ENCODE peak calls at places on chromosome 12, in six cellular contexts. I is IMR-90, H is H9, B is mesenchymal stem cell, L is H1, O is trophoblast cell. E is an unnamed sample.
A peak's percentile ranks its signal among the peaks of the same experiment; 100 is the strongest.

GRCh38 chr12:27966870-27967269 is 5.7 kb downstream of the PTHLH start:
- DNase-seq in O (no peak), H (no peak), B (peak; percentile 91), I (peak; percentile 99), L (no peak), E (no peak)

GRCh38 chr12:129927316-129927900 is 23.6 kb upstream of the TMEM132D start:
- DNase-seq in I (no peak), O (no peak), B (no peak), L (no peak), H (no peak), E (no peak)

GRCh38 chr12:107537464-107538119 is 148.0 kb upstream of the PWP1 start:
- DNase-seq in O (no peak), I (no peak), B (no peak), L (no peak), H (no peak), E (no peak)

GRCh38 chr12:81811066-81811777 is 52.1 kb upstream of the PPFIA2 start:
- DNase-seq in L (no peak), B (peak; percentile 18), I (no peak), H (peak; percentile 45), O (no peak), E (no peak)

GRCh38 chr12:19937161-19937560 is 431.2 kb upstream of the PDE3A start:
- DNase-seq in L (no peak), H (no peak), I (no peak), B (no peak), O (no peak), E (no peak)

GRCh38 chr12:132827763-132828703 is 636 bp downstream of the GOLGA3 start:
- DNase-seq in L (no peak), B (peak; percentile 79), O (peak; percentile 77), I (peak; percentile 84), H (no peak), E (no peak)

GRCh38 chr12:46005151-46005797 is 14.9 kb upstream of the SCAF11 start:
- DNase-seq in H (no peak), B (no peak), I (peak; percentile 34), L (no peak), O (no peak), E (no peak)

GRCh38 chr12:77388611-77389265 is 323.4 kb upstream of the E2F7 start:
- DNase-seq in B (no peak), O (no peak), I (no peak), H (no peak), L (no peak), E (no peak)

GRCh38 chr12:78887444-78887843 is 22.9 kb downstream of the SYT1 start:
- DNase-seq in H (no peak), L (no peak), O (no peak), B (no peak), I (no peak), E (no peak)

GRCh38 chr12:78888583-78888982 is 24.0 kb downstream of the SYT1 start:
- DNase-seq in L (no peak), B (no peak), O (no peak), I (no peak), H (no peak), E (no peak)

GRCh38 chr12:78887008-78887407 is 22.4 kb downstream of the SYT1 start:
- DNase-seq in I (peak; percentile 80), L (no peak), O (no peak), H (no peak), B (peak; percentile 87), E (no peak)

GRCh38 chr12:78891646-78892353 is 27.2 kb downstream of the SYT1 start:
- DNase-seq in L (no peak), H (no peak), B (no peak), I (no peak), O (no peak), E (no peak)
- H3K4me1 ChIP-seq in L (no peaks in the 10 kb centered on the region), H (peaks cover 2% of the 10 kb centered on the region), B (no peaks in the 10 kb centered on the region), I (no peaks in the 10 kb centered on the region), O (no peaks in the 10 kb centered on the region), E (no peaks in the 10 kb centered on the region)

GRCh38 chr12:94641283-94641682 is 9.1 kb downstream of the TMCC3 start:
- DNase-seq in H (no peak), B (no peak), L (no peak), I (no peak), O (no peak), E (no peak)
- H4K91ac ChIP-seq in H (no peak overlapping the region), B (no peak overlapping the region), L (no peak overlapping the region), I (no peak overlapping the region), O (no peak overlapping the region), E (no peak overlapping the region)

GRCh38 chr12:10210225-10210624 is 2.5 kb upstream of the GABARAPL1 start:
- DNase-seq in I (no peak), B (no peak), L (no peak), H (no peak), O (no peak), E (no peak)
- H2BK120ac ChIP-seq in I (no peak overlapping the region), B (no peak overlapping the region), L (no peak overlapping the region), H (no peak overlapping the region), O (no peak overlapping the region), E (no peak overlapping the region)

GRCh38 chr12:104667139-104667538 is 210.4 kb downstream of the CHST11 start:
- DNase-seq in I (peak; percentile 14), L (no peak), O (no peak), B (peak; percentile 73), H (no peak), E (no peak)
- H3K4me1 ChIP-seq in I (peaks cover 7% of the 10 kb centered on the region), L (peaks cover 9% of the 10 kb centered on the region), O (peaks cover 7% of the 10 kb centered on the region), B (peaks cover 20% of the 10 kb centered on the region), H (peaks cover 2% of the 10 kb centered on the region), E (peaks cover 29% of the 10 kb centered on the region)

GRCh38 chr12:111747333-111747732 is 19.4 kb upstream of the ALDH2 start:
- DNase-seq in I (no peak), L (no peak), O (no peak), H (no peak), B (no peak), E (no peak)

GRCh38 chr12:111749391-111749790 is 17.3 kb upstream of the ALDH2 start:
- DNase-seq in O (no peak), L (no peak), H (no peak), B (no peak), I (no peak), E (no peak)

GRCh38 chr12:111745201-111745600 is 21.5 kb upstream of the ALDH2 start:
- DNase-seq in I (no peak), H (no peak), B (no peak), L (no peak), O (no peak), E (no peak)

GRCh38 chr12:111748195-111748803 is 18.4 kb upstream of the ALDH2 start:
- DNase-seq in L (no peak), O (no peak), B (no peak), H (no peak), I (no peak), E (no peak)

DNA sequence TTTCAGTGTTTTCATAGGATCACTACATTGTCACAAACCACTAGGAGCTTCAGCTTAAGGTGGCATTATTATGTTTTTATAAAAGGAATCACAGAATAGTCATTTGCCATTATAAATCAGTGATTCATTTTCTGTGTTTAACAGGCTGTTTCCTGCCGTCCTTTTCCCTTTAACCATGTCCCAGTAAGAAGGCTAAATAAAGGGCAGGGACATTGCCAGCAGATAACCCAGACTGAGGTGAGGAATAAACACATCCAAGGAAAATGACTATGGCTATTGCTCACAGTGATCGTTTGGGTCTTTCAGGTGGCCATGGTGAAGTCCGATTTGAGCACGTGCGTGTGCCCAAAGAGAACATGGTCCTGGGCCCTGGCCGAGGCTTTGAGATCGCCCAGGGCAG is 17.9 kb upstream of the ALDH2 start:
- DNase-seq in H (no peak), O (no peak), L (no peak), I (no peak), B (no peak), E (no peak)
- H4K91ac ChIP-seq in H (no peak overlapping the region), O (no peak overlapping the region), L (no peak overlapping the region), I (no peak overlapping the region), B (no peak overlapping the region), E (no peak overlapping the region)

GRCh38 chr12:54356228-54356627 is 8.1 kb downstream of the GPR84 start:
- DNase-seq in L (no peak), I (no peak), O (no peak), B (peak; percentile 15), H (no peak), E (no peak)
- H2BK120ac ChIP-seq in L (no peak overlapping the region), I (no peak overlapping the region), O (no peak overlapping the region), B (no peak overlapping the region), H (no peak overlapping the region), E (peak overlapping the region; percentile 57)

GRCh38 chr12:116874324-116874995 is 6.8 kb downstream of the HRK start:
- DNase-seq in H (no peak), O (no peak), L (no peak), I (no peak), B (no peak), E (no peak)
- H3K4me1 ChIP-seq in H (peaks cover 3% of the 10 kb centered on the region), O (peaks cover 7% of the 10 kb centered on the region), L (peaks cover 9% of the 10 kb centered on the region), I (no peaks in the 10 kb centered on the region), B (peaks cover 9% of the 10 kb centered on the region), E (peaks cover 13% of the 10 kb centered on the region)

DNA sequence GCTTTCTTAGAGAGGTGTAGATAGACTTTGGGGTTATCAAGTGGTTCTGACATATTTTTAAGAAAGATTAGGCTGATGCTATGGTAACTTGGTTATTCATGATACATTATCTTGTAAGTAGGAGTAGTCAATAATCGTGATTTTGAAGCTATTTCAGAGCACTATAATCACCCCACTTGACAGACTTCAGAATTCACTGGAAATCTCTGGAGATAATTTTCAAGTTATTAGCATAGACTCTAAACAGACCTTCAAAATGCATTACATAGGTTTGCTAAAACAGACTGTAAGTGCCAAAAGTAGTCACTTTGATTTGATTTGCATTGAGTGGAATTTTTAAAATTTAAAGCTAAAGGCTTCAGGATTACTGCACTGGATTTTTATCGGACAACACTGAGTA is 74.3 kb downstream of the ERGIC2 start:
- DNase-seq in H (no peak), O (no peak), B (no peak), L (no peak), I (no peak), E (no peak)
- H4K91ac ChIP-seq in H (no peak overlapping the region), O (no peak overlapping the region), B (no peak overlapping the region), L (no peak overlapping the region), I (no peak overlapping the region), E (no peak overlapping the region)

GRCh38 chr12:124140889-124141550 is 153.9 kb upstream of the RFLNA start:
- DNase-seq in O (no peak), L (peak; percentile 53), I (no peak), H (peak; percentile 67), B (no peak), E (no peak)
- H2BK120ac ChIP-seq in O (no peak overlapping the region), L (peak overlapping the region; percentile 100), I (no peak overlapping the region), H (no peak overlapping the region), B (no peak overlapping the region), E (no peak overlapping the region)

E was measured in neuronal stem cell.